ENCODE peak calls at places on chromosomes 3 and 15, in nine cellular contexts. V is suprapubic skin; R is uterus; N is HL-60; Z is ovary; T is CD4-positive, alpha-beta T cell; I is A549; U is CD8-positive, alpha-beta T cell; H is tibial nerve. Y is an unnamed sample.
A peak's percentile ranks its signal among the peaks of the same experiment; 100 is the strongest.

GRCh38 chr3:25040739-25041138 is 387.3 kb upstream of the RARB start:
- DNase-seq in T (no peak), U (no peak), V (no peak), H (no peak), I (no peak), Z (no peak), N (no peak), R (no peak), Y (no peak)

GRCh38 chr15:68962464-68962863 is 32.1 kb downstream of the SPESP1 start:
- DNase-seq in H (no peak), N (no peak), R (no peak), I (no peak), T (no peak), Z (no peak), V (no peak), U (no peak), Y (no peak)

GRCh38 chr15:68208641-68209240 is 3.6 kb upstream of the CALML4 start:
- DNase-seq in V (peak; percentile 23), N (no peak), H (no peak), T (peak; percentile 6), Z (no peak), R (no peak), U (no peak), I (no peak), Y (no peak)

GRCh38 chr3:189137416-189137815 is 34.4 kb upstream of the TPRG1 start:
- DNase-seq in R (no peak), U (no peak), I (no peak), N (no peak), T (no peak), Z (no peak), H (no peak), V (no peak), Y (no peak)

GRCh38 chr3:140472621-140473020 is 205.2 kb upstream of the TRIM42 start:
- DNase-seq in U (no peak), R (no peak), T (no peak), V (no peak), I (peak; percentile 21), H (no peak), N (no peak), Z (no peak), Y (no peak)

GRCh38 chr3:5568451-5568850 is 380.9 kb downstream of the EDEM1 start:
- DNase-seq in H (no peak), I (peak; percentile 34), Z (no peak), V (no peak), T (no peak), R (no peak), N (peak; percentile 29), U (no peak), Y (no peak)

GRCh38 chr3:132079150-132079549 is 44.3 kb upstream of the CPNE4 start:
- DNase-seq in V (no peak), H (no peak), U (no peak), I (no peak), N (no peak), R (no peak), Z (no peak), T (no peak), Y (no peak)

GRCh38 chr15:87207945-87208580 is 1048.5 kb downstream of the NTRK3 start:
- DNase-seq in R (no peak), N (no peak), V (no peak), T (no peak), I (no peak), H (no peak), U (no peak), Z (no peak), Y (peak; percentile 16)

GRCh38 chr3:23553353-23553752 is 252.4 kb upstream of the UBE2E1 start:
- DNase-seq in Z (no peak), I (no peak), T (no peak), H (no peak), V (no peak), U (no peak), R (no peak), N (no peak), Y (no peak)

GRCh38 chr3:165193392-165194268 is 2.6 kb downstream of the SLITRK3 start:
- DNase-seq in U (no peak), R (no peak), V (no peak), H (no peak), Z (no peak), I (no peak), N (no peak), T (no peak), Y (no peak)

GRCh38 chr3:71893702-71894479 is 108.9 kb upstream of the PROK2 start:
- DNase-seq in H (no peak), T (no peak), V (no peak), I (no peak), U (no peak), N (no peak), R (no peak), Z (no peak), Y (no peak)
- H3K27ac ChIP-seq in H (no peak overlapping the region), T (no peak overlapping the region), V (no peak overlapping the region), I (no peak overlapping the region), U (no peak overlapping the region), N (no peak overlapping the region), R (no peak overlapping the region), Z (no peak overlapping the region), Y (no peak overlapping the region)

GRCh38 chr15:90211440-90212168 is 10.5 kb downstream of the SEMA4B start:
- DNase-seq in Z (no peak), H (no peak), T (no peak), N (peak; percentile 39), U (no peak), I (peak; percentile 88), V (no peak), R (no peak), Y (no peak)

GRCh38 chr15:90212221-90213079 is 11.3 kb downstream of the SEMA4B start:
- DNase-seq in T (no peak), V (no peak), H (no peak), Z (no peak), R (no peak), U (no peak), I (no peak), N (no peak), Y (no peak)

GRCh38 chr15:90213123-90213817 is 12.1 kb downstream of the SEMA4B start:
- DNase-seq in Z (no peak), N (no peak), I (no peak), R (no peak), H (no peak), T (no peak), U (no peak), V (no peak), Y (no peak)

GRCh38 chr15:90213818-90214204 is 12.7 kb downstream of the SEMA4B start:
- DNase-seq in T (no peak), V (no peak), H (no peak), I (no peak), R (no peak), N (no peak), U (no peak), Z (no peak), Y (no peak)

DNA sequence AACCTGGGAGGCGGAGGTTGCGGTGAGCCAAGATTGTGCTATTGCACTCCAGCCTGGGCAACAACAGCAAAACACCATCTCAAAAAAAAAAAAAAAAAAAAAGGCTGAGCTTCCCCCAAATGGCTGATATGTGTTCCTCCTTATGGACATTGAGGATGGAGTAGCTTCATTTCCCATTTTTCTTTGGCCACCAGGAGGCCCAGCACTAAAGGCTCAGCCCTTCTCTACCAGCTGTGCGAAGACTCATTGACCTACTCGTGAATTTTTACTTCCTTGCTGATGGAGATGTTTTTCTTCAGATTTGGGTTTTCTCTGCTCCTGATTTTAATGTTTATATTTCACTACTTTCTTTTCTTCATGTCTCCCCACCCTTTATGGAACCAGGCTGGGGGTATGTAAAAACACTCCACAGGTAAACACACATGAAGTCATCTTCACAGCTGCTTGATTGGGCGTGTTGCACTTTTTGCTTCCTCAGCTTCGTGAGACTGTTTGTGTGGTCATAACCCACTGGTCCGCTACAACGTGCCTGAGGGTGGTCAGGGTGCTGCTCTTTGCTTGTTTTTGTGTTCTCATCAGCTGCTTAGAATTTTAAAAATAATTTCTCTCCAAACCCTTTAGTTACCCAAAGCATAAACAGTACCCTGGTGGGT is 13.5 kb downstream of the SEMA4B start:
- DNase-seq in I (peak; percentile 64), R (no peak), U (no peak), H (no peak), N (no peak), T (no peak), V (no peak), Z (no peak), Y (no peak)
- TF ChIP-seq CTCF in I (peak; percentile 13), R (no peak), U (no peak), H (no peak), N (no peak), T (no peak), V (no peak), Z (no peak), Y (peak; percentile 53)

GRCh38 chr3:118548434-118548833 is 486.2 kb downstream of the IGSF11 start:
- DNase-seq in T (no peak), R (no peak), N (no peak), V (no peak), H (no peak), I (no peak), U (no peak), Z (no peak), Y (no peak)

GRCh38 chr3:118541791-118542190 is 492.9 kb downstream of the IGSF11 start:
- DNase-seq in V (no peak), I (no peak), N (no peak), U (no peak), H (no peak), R (no peak), T (no peak), Z (no peak), Y (no peak)

GRCh38 chr3:118543823-118544222 is 490.8 kb downstream of the IGSF11 start:
- DNase-seq in Z (no peak), V (no peak), I (no peak), N (no peak), U (no peak), T (no peak), R (no peak), H (no peak), Y (no peak)

GRCh38 chr3:118540826-118541225 is 493.8 kb downstream of the IGSF11 start:
- DNase-seq in V (no peak), N (no peak), T (no peak), U (no peak), I (no peak), H (no peak), Z (no peak), R (no peak), Y (no peak)

GRCh38 chr3:118544458-118544857 is 490.2 kb downstream of the IGSF11 start:
- DNase-seq in U (no peak), H (no peak), Z (no peak), T (no peak), V (no peak), I (peak; percentile 16), N (no peak), R (no peak), Y (no peak)
- H3K27ac ChIP-seq in U (no peak overlapping the region), H (no peak overlapping the region), Z (no peak overlapping the region), T (no peak overlapping the region), V (no peak overlapping the region), I (no peak overlapping the region), N (no peak overlapping the region), R (no peak overlapping the region), Y (no peak overlapping the region)

GRCh38 chr15:81163961-81164800 is 30.1 kb downstream of the CFAP161 start:
- DNase-seq in Z (no peak), V (no peak), T (no peak), R (no peak), H (no peak), N (no peak), I (peak; percentile 14), U (no peak), Y (peak; percentile 90)
- TF ChIP-seq CTCF in Z (no peak), V (no peak), T (no peak), R (no peak), H (no peak), N (no peak), I (no peak), U (no peak), Y (peak; percentile 41)

GRCh38 chr15:50260969-50261496 is 4.5 kb downstream of the HDC start:
- DNase-seq in Z (no peak), H (no peak), R (no peak), V (no peak), N (no peak), U (no peak), T (no peak), I (no peak), Y (no peak)
- H3K27ac ChIP-seq in Z (no peak overlapping the region), H (no peak overlapping the region), R (no peak overlapping the region), V (no peak overlapping the region), N (no peak overlapping the region), U (no peak overlapping the region), T (no peak overlapping the region), I (no peak overlapping the region), Y (no peak overlapping the region)

Y was measured in AG04450.